ENCODE peak calls at places on chromosomes 3 and 15, in five cellular contexts. W, U, P, T and F are unnamed samples.

GRCh38 chr15:60679256-60679655 is 200.3 kb upstream of the ICE2 start:
- DNase-seq in P (no peak), W (peak), U (no peak), T (no peak), F (no peak)

GRCh38 chr3:46948830-46949671 is 27.5 kb downstream of the CCDC12 start:
- DNase-seq in P (peak), T (peak), W (no peak), U (peak), F (no peak)

GRCh38 chr3:194561306-194561974 is 71.8 kb downstream of the TMEM44 start:
- DNase-seq in P (no peak), T (no peak), W (peak), U (peak), F (no peak)

GRCh38 chr3:11558002-11558401 is 85.7 kb downstream of the VGLL4 start:
- DNase-seq in U (no peak), W (peak), P (no peak), T (no peak), F (no peak)

GRCh38 chr15:85414037-85414436 is 33.6 kb downstream of the AKAP13 start:
- DNase-seq in U (no peak), W (no peak), T (no peak), P (no peak), F (no peak)

GRCh38 chr3:128270559-128271492 is 117.5 kb downstream of the EEFSEC start:
- DNase-seq in P (no peak), W (no peak), T (no peak), U (no peak), F (no peak)

GRCh38 chr15:26866298-26867198 is at the start of gene GABRA5:
- DNase-seq in U (no peak), W (peak), T (no peak), P (no peak), F (no peak)

GRCh38 chr3:158522737-158523136 is 48.3 kb upstream of the MLF1 start:
- DNase-seq in T (no peak), W (peak), P (no peak), U (no peak), F (no peak)

GRCh38 chr3:40417845-40418543 is 31.0 kb downstream of the ENTPD3 start:
- DNase-seq in U (peak), W (no peak), P (peak), T (no peak), F (no peak)

GRCh38 chr15:98896002-98896721 is 111.4 kb downstream of the PGPEP1L start:
- DNase-seq in P (no peak), U (no peak), W (peak), T (no peak), F (no peak)

GRCh38 chr3:37905987-37906674 is 44.5 kb downstream of the CTDSPL start:
- DNase-seq in P (no peak), U (no peak), T (no peak), W (peak), F (no peak)

GRCh38 chr3:78754066-78754743 is 1013.6 kb downstream of the ROBO1 start:
- DNase-seq in P (no peak), U (peak), W (peak), T (no peak), F (no peak)

GRCh38 chr3:100710355-100711198 is 1.3 kb downstream of the TFG start:
- DNase-seq in W (peak), P (peak), T (no peak), U (peak), F (peak)
- TF ChIP-seq CTCF in W (peak), P (no peak), T (peak), U (peak), F (no peak)

GRCh38 chr3:88075497-88075896 is 16.4 kb downstream of the ZNF654 start:
- DNase-seq in W (peak), T (no peak), U (no peak), P (no peak), F (no peak)

GRCh38 chr3:88075061-88075460 is 16.0 kb downstream of the ZNF654 start:
- DNase-seq in U (no peak), W (no peak), P (no peak), T (no peak), F (no peak)

GRCh38 chr3:88076712-88077111 is 17.7 kb downstream of the ZNF654 start:
- DNase-seq in P (no peak), U (no peak), W (no peak), T (no peak), F (no peak)

GRCh38 chr3:88082854-88083253 is 23.8 kb downstream of the ZNF654 start:
- DNase-seq in W (no peak), P (no peak), U (no peak), T (no peak), F (no peak)

GRCh38 chr3:88078930-88079329 is 19.9 kb downstream of the ZNF654 start:
- DNase-seq in P (no peak), U (no peak), T (no peak), W (no peak), F (no peak)
- TF ChIP-seq CTCF in P (no peak), U (no peak), T (no peak), W (no peak), F (no peak)

GRCh38 chr3:176872771-176873209 is 324.5 kb downstream of the TBL1XR1 start:
- DNase-seq in T (peak), P (peak), W (peak), U (peak), F (peak)
- TF ChIP-seq CTCF in T (peak), P (peak), W (peak), U (peak), F (peak)

DNA sequence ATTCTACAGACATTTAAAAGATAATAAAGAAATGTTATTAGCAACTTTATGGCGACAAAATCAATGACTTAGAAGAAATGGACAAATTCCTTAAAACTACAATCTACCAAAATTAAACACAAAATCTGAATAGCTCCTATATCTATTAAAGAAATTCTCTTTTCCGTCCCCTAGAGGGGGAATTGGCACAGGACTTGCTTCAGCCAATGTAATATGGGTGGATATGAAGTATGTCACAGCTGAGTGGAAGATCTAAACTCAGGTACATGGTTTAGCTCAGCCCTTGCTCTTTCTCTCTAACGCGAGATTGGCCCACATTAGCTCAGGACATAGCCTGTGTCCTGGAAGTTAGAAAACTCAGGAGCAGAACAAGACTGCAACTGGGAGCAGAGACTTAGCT is 79.3 kb downstream of the DNAH12 start:
- DNase-seq in W (no peak), P (no peak), T (no peak), U (no peak), F (no peak)
- TF ChIP-seq CTCF in W (peak), P (no peak), T (no peak), U (no peak), F (no peak)

DNA sequence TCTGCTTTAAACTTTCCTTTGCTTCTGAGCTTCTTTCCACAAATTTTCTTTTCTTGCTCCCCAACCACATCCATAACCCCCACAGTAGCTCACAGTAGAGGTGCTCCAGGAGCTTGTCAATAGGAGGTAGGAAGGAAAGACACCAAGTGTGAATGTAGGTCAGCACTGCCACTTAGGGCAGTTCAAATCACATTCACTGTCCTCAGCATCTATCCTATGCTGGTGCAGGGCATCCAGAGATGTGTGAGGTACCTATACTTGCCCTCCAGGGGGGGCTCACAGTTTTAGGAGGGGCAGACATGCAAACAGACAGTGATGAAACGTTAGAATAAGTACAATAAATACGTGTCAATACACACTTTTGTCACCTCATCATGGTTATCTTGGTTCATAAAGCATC is 1.5 kb upstream of the SPSB4 start:
- DNase-seq in P (no peak), T (no peak), U (no peak), W (no peak), F (no peak)
- TF ChIP-seq CTCF in P (no peak), T (no peak), U (no peak), W (no peak), F (no peak)

DNA sequence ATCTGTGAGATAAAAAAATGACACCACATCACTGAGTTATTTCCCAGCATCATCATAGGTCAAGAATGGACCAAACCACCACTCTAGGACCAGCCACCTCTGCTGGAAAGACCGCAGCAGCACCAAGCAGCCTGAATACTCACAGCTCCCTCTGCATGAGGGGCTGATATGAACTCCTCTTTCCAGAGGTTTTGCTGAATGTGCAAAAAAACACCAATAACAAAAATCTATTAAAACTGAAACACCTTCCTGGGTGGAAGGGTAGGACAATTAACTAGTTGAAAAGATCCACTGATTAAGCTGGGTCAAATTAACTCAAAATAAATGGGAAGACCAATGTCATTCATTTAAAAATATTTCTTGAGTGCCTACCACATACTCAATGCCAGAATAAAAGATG is 28.9 kb upstream of the KCNMB3 start:
- DNase-seq in P (no peak), U (no peak), W (no peak), T (no peak), F (no peak)
- TF ChIP-seq CTCF in P (no peak), U (no peak), W (no peak), T (no peak), F (no peak)

GRCh38 chr3:159819676-159820075 is 169.0 kb upstream of the IL12A start:
- DNase-seq in U (no peak), W (no peak), T (no peak), P (no peak), F (no peak)

GRCh38 chr3:159818997-159819500 is 169.6 kb upstream of the IL12A start:
- DNase-seq in W (no peak), T (no peak), P (no peak), U (no peak), F (no peak)

GRCh38 chr3:159817571-159817970 is 171.1 kb upstream of the IL12A start:
- DNase-seq in W (no peak), U (no peak), T (no peak), P (no peak), F (no peak)

GRCh38 chr3:159817136-159817535 is 171.5 kb upstream of the IL12A start:
- DNase-seq in T (no peak), W (no peak), P (no peak), U (no peak), F (no peak)

GRCh38 chr3:159818399-159818798 is 170.2 kb upstream of the IL12A start:
- DNase-seq in P (no peak), T (no peak), U (no peak), W (no peak), F (no peak)
- TF ChIP-seq CTCF in P (no peak), T (no peak), U (no peak), W (no peak), F (no peak)